ENCODE peak calls at places on chromosome 9, in eight cellular contexts. S, B, X, V, Z, D, U and M are unnamed samples. For H3K4me1, the result is how much of the 10 kb centered on the place peaks cover.

GRCh38 chr9:128002959-128003358 is 22.2 kb upstream of the EEIG1 start:
- DNase-seq in D (no peak), X (no peak), U (no peak), B (no peak), S (no peak), Z (no peak), V (no peak), M (no peak)

GRCh38 chr9:130579738-130580463 is 524 bp downstream of the FUBP3 start:
- DNase-seq in X (peak), U (no peak), Z (no peak), V (no peak), D (no peak), S (no peak), B (no peak), M (peak)

GRCh38 chr9:105103776-105104175 is 140.7 kb upstream of the SLC44A1 start:
- DNase-seq in Z (no peak), X (no peak), B (no peak), V (no peak), D (no peak), S (no peak), U (no peak), M (no peak)

GRCh38 chr9:28539432-28539831 is 966.2 kb upstream of the C9orf72 start:
- DNase-seq in S (no peak), B (no peak), X (no peak), Z (no peak), D (no peak), U (no peak), V (no peak), M (no peak)

GRCh38 chr9:69674741-69675438 is 2.7 kb upstream of the APBA1 start:
- DNase-seq in Z (peak), S (no peak), V (no peak), D (no peak), U (no peak), X (no peak), B (no peak), M (no peak)

GRCh38 chr9:112421771-112422222 is 41.9 kb downstream of the HSDL2 start:
- DNase-seq in S (peak), Z (no peak), V (no peak), B (no peak), U (no peak), X (no peak), D (no peak), M (no peak)

GRCh38 chr9:87606921-87607521 is 109.4 kb downstream of the DAPK1 start:
- DNase-seq in D (peak), Z (peak), U (no peak), S (no peak), B (no peak), X (no peak), V (no peak), M (no peak)

GRCh38 chr9:125405938-125406811 is 144.5 kb downstream of the GAPVD1 start:
- DNase-seq in V (no peak), U (no peak), B (no peak), D (no peak), X (no peak), S (no peak), Z (no peak), M (no peak)

GRCh38 chr9:38214441-38214840 is 145.4 kb upstream of the SHB start:
- DNase-seq in X (no peak), U (no peak), B (no peak), Z (no peak), D (no peak), S (no peak), V (no peak), M (no peak)

GRCh38 chr9:95980262-95981125 is 105.0 kb downstream of the ERCC6L2 start:
- DNase-seq in U (no peak), V (no peak), D (peak), X (no peak), Z (no peak), S (no peak), B (no peak), M (no peak)

GRCh38 chr9:129469188-129469987 is 151.5 kb downstream of the C9orf50 start:
- DNase-seq in B (no peak), Z (no peak), D (no peak), S (no peak), V (no peak), U (no peak), X (no peak), M (no peak)

GRCh38 chr9:114501786-114502682 is 3.2 kb downstream of the WHRN start:
- DNase-seq in D (peak), V (no peak), B (no peak), S (no peak), X (no peak), Z (no peak), U (no peak), M (no peak)

GRCh38 chr9:95206143-95206542 is 111.4 kb downstream of the FANCC start:
- DNase-seq in X (no peak), B (no peak), V (no peak), Z (no peak), U (no peak), S (no peak), D (peak), M (no peak)

GRCh38 chr9:137070201-137070905 is at the start of gene SAPCD2:
- DNase-seq in U (peak), X (peak), B (peak), D (peak), Z (peak), S (peak), V (peak), M (peak)

GRCh38 chr9:99056876-99057664 is 47.8 kb upstream of the TGFBR1 start:
- DNase-seq in D (no peak), B (no peak), X (no peak), U (no peak), V (no peak), S (no peak), Z (no peak), M (no peak)

GRCh38 chr9:90915693-90916092 is 114.1 kb downstream of the SYK start:
- DNase-seq in D (no peak), B (no peak), X (no peak), V (peak), S (no peak), U (no peak), Z (no peak), M (no peak)

GRCh38 chr9:138022756-138023393 is 145.3 kb downstream of the CACNA1B start:
- DNase-seq in U (peak), V (no peak), D (peak), X (no peak), S (no peak), B (peak), Z (no peak), M (no peak)

GRCh38 chr9:20442461-20443319 is 179.6 kb downstream of the MLLT3 start:
- DNase-seq in B (no peak), U (no peak), D (no peak), Z (peak), X (no peak), V (no peak), S (no peak), M (no peak)

GRCh38 chr9:87781331-87781730 is 55.4 kb downstream of the CTSL start:
- DNase-seq in U (no peak), Z (no peak), D (no peak), S (no peak), V (no peak), B (no peak), X (no peak), M (no peak)

GRCh38 chr9:129309906-129310305 is 131.8 kb upstream of the IER5L start:
- DNase-seq in Z (no peak), B (peak), X (no peak), D (no peak), U (peak), S (no peak), V (no peak), M (no peak)

GRCh38 chr9:128215491-128216404 is 12.6 kb downstream of the DNM1 start:
- DNase-seq in Z (peak), S (no peak), V (no peak), X (no peak), U (no peak), D (peak), B (no peak), M (no peak)

GRCh38 chr9:78539904-78540303 is 243.0 kb downstream of the PSAT1 start:
- DNase-seq in U (no peak), V (no peak), D (peak), B (no peak), X (no peak), Z (no peak), S (peak), M (no peak)

GRCh38 chr9:16337322-16338029 is 533.0 kb downstream of the BNC2 start:
- DNase-seq in X (no peak), S (no peak), V (no peak), U (no peak), Z (peak), B (no peak), D (peak), M (no peak)

GRCh38 chr9:98255064-98255577 is 328 bp downstream of the TBC1D2 start:
- DNase-seq in X (no peak), B (no peak), U (peak), V (peak), D (no peak), Z (no peak), S (no peak), M (no peak)

GRCh38 chr9:127418037-127418471 is 6.1 kb upstream of the ZNF79 start:
- DNase-seq in V (no peak), U (no peak), B (no peak), S (no peak), D (no peak), X (peak), Z (peak), M (no peak)

GRCh38 chr9:23702311-23702922 is 123.6 kb downstream of the ELAVL2 start:
- DNase-seq in U (no peak), D (no peak), V (no peak), X (no peak), Z (no peak), S (no peak), B (no peak), M (no peak)

GRCh38 chr9:89368978-89369377 is 50.7 kb downstream of the SECISBP2 start:
- DNase-seq in S (no peak), Z (no peak), U (peak), B (no peak), X (no peak), V (no peak), D (no peak), M (no peak)

GRCh38 chr9:36470891-36471290 is 70.8 kb upstream of the RNF38 start:
- DNase-seq in Z (peak), D (peak), X (peak), V (peak), B (peak), S (peak), U (no peak), M (no peak)

GRCh38 chr9:95506692-95507455 is 9.9 kb downstream of the PTCH1 start:
- DNase-seq in V (peak), Z (peak), U (peak), B (peak), X (peak), S (no peak), D (no peak), M (no peak)

GRCh38 chr9:123194023-123194422 is 74.4 kb downstream of the STRBP start:
- DNase-seq in S (no peak), U (no peak), D (no peak), V (no peak), Z (no peak), B (no peak), X (no peak), M (no peak)

GRCh38 chr9:68730570-68731227 is 25.7 kb downstream of the PIP5K1B start:
- DNase-seq in B (no peak), Z (no peak), V (no peak), U (no peak), S (no peak), D (no peak), X (no peak), M (no peak)

GRCh38 chr9:97075289-97075870 is 36.4 kb upstream of the CTSV start:
- DNase-seq in D (no peak), S (no peak), X (no peak), V (no peak), U (no peak), B (no peak), Z (peak), M (no peak)

GRCh38 chr9:69476797-69477196 is 151.8 kb downstream of the ENTREP1 start:
- DNase-seq in Z (no peak), B (no peak), X (no peak), V (no peak), S (no peak), U (no peak), D (no peak), M (no peak)

GRCh38 chr9:4510546-4511322 is 20.5 kb downstream of the SLC1A1 start:
- DNase-seq in X (no peak), U (no peak), D (no peak), V (no peak), B (no peak), S (no peak), Z (no peak), M (no peak)

GRCh38 chr9:120480707-120481106 is 99.3 kb downstream of the CDK5RAP2 start:
- DNase-seq in X (no peak), V (no peak), Z (peak), S (peak), D (no peak), B (no peak), U (no peak), M (no peak)

GRCh38 chr9:581673-582497 is 259.6 kb upstream of the DMRT1 start:
- DNase-seq in X (no peak), V (no peak), U (no peak), B (no peak), D (no peak), Z (no peak), S (no peak), M (no peak)

GRCh38 chr9:124251605-124252366 is 6.0 kb upstream of the NEK6 start:
- DNase-seq in V (no peak), X (no peak), U (peak), Z (peak), B (peak), D (peak), S (no peak), M (no peak)

GRCh38 chr9:121776739-121777637 is 125.6 kb downstream of the DAB2IP start:
- DNase-seq in S (no peak), Z (no peak), U (no peak), B (no peak), V (peak), X (no peak), D (no peak), M (no peak)

GRCh38 chr9:121780641-121781040 is 129.2 kb downstream of the DAB2IP start:
- DNase-seq in B (no peak), S (no peak), U (no peak), Z (no peak), V (peak), D (no peak), X (no peak), M (no peak)

GRCh38 chr9:121779381-121780117 is 128.1 kb downstream of the DAB2IP start:
- DNase-seq in B (no peak), V (peak), X (no peak), Z (peak), D (no peak), U (no peak), S (no peak), M (no peak)

GRCh38 chr9:121780177-121780576 is 128.7 kb downstream of the DAB2IP start:
- DNase-seq in D (no peak), X (no peak), B (no peak), U (no peak), S (no peak), Z (no peak), V (peak), M (no peak)

DNA sequence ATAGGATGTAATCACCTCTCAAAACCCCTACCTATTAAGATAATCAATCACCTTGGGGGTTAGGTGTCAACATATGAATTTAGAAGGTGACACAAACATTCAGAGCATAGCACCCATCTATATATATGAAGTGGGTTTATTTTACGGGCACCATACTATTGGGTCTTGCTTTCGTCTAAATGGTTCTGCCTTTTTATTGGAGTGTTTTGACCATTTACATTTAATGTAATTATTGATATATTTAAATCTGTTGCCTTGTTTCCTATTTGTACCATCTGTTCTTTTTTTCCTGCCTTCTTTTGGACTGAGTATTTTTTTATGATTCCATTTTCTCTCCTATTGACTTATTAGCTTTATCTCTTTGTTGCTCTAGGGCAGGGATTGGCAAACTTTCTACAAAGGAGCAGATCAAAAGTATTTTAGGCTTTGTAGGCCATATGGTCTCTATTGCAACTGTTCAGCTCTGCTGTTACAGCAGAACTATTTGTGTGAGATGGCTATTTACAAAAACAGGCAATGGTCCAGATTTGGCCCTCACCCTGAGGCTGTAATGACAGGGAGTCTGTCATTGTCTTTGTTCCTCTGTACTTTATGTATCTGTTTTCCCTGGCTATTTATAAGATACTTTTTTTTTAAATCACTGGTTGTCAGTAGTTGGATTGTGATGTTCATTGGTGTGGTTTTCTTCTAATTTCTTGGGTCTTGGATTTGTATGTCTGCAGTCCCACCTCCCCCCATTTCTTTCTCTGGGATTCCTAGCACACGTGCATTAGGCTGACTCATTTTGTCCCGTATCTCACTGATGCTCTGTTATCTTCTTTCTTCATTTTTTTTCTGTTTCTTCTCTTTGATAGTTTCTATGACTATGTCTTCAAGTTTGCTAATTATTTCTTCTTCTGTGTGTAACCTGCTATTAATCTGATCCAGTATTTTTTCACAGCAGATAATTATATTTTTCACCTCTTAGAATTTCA is 127.1 kb downstream of the DAB2IP start:
- DNase-seq in V (no peak), B (no peak), U (no peak), D (no peak), Z (peak), S (no peak), X (no peak), M (no peak)
- H3K4me1 ChIP-seq in V (under half), B (under half), U (under half), D (under half), Z (under half), S (under half), X (under half), M (under half)

DNA sequence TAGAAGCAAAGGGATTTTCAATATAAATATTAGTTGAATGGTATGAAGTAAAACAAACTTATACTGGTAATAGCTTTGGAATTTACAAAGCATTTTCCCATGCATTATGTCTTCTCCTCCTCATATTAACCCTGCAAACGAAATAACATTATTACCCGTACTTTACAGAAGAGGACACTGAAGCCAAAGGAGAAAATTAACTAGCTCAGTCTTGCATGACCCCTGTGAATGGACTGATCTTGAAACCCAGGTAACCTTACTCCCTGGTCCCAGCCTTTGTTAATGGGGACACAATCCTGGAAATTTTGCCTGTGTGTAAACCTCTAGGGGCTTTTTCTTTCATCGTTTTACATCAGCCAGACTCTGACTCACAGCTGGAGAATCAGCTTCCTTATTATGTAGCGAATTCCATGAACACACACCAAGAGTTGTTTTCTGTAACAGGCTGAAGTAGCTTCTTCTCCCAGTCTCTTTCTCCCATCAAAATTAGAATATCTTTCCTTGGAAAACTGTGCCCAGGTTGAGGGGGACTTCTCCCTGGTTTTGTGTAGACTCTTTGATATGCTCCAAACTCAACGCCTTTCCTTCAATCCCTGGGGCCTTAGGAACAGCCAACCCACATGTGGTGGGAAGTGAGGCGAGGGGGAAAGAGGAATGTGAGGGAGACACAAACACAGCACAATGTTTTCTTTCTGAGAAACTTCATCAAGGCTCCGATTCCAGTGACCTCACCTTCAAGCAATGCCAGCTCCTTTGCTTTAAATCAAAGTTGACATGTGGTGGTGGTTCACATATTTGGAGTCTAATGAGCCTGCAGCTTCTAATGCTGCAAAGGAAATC is 480.9 kb upstream of the PAPPA start:
- DNase-seq in B (no peak), D (peak), X (no peak), S (no peak), Z (peak), V (no peak), U (no peak), M (peak)
- H3K27ac ChIP-seq in B (no peak), D (peak), X (no peak), S (peak), Z (no peak), V (no peak), U (peak), M (peak)

DNA sequence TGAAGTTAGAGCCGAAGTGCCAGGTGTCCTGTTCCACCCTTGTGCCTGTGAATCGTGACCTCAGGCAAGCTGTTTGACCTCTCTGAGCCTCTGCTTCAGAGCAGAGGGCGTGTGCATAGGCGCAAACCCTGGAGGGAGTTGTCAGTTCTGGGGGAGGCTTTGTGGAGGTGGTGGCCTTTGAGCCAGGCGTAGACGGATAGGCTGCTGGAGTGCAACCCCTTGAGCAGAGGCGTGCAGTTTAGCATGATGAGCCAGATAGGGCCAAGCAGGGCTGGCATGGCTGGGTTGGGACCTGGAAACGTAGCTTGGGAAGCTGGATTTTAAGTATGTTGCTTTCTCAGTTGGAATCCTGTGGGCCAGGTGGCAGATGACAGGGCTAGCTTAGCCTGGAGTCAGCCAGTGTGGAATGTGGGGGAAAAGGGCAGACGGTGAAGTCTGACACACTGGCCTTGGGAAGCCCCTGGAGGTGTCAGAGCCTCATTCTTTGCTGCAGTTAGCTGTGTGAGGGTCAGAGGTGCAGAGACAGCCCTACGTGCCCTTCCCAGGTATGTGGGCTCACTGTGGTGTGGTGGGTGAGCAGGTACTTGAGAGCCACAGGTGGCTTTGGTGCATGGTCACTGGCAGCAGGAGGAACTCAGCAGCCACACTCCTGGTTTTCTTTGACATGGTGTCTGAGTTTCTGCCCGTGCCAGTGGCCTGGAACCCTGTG is 93.4 kb downstream of the DAB2IP start:
- DNase-seq in D (no peak), U (no peak), V (no peak), S (no peak), Z (no peak), X (no peak), B (peak), M (no peak)
- H3K4me1 ChIP-seq in D (under half), U (under half), V (half or more), S (half or more), Z (under half), X (under half), B (half or more), M (under half)

GRCh38 chr9:133935328-133936040 is 56.6 kb downstream of the VAV2 start:
- DNase-seq in S (no peak), Z (peak), U (no peak), D (no peak), B (peak), X (no peak), V (peak), M (no peak)
- H3K27ac ChIP-seq in S (peak), Z (peak), U (no peak), D (peak), B (no peak), X (no peak), V (peak), M (no peak)